ENCODE peak calls at places on chromosomes 2 and 18, in eight cellular contexts. B, M, A, T, Y, N, G and X are unnamed samples.

GRCh38 chr2:161946489-161947107 is 127.4 kb downstream of the DPP4 start:
- DNase-seq in T (no peak), A (peak), M (no peak), G (peak), N (peak), B (no peak), Y (peak), X (no peak)

GRCh38 chr2:219538488-219539294 is 4.9 kb downstream of the CHPF start:
- DNase-seq in T (no peak), G (no peak), B (no peak), M (no peak), Y (no peak), A (peak), N (no peak), X (no peak)

GRCh38 chr2:30655660-30656059 is 151.6 kb downstream of the CAPN13 start:
- DNase-seq in A (no peak), T (no peak), B (no peak), Y (no peak), M (no peak), N (no peak), G (no peak), X (no peak)

GRCh38 chr2:129069875-129070594 is 751.4 kb upstream of the HS6ST1 start:
- DNase-seq in M (no peak), Y (peak), A (no peak), G (no peak), T (no peak), B (peak), N (no peak), X (no peak)

GRCh38 chr2:54584598-54584997 is 128.5 kb downstream of the SPTBN1 start:
- DNase-seq in B (no peak), T (no peak), G (no peak), A (no peak), Y (no peak), N (no peak), M (no peak), X (no peak)

GRCh38 chr2:172253190-172254052 is 150.7 kb upstream of the DLX2 start:
- DNase-seq in N (peak), A (peak), T (peak), G (no peak), Y (no peak), B (no peak), M (no peak), X (no peak)

GRCh38 chr18:11146238-11146946 is 3.0 kb downstream of the PIEZO2 start:
- DNase-seq in G (no peak), T (no peak), A (no peak), Y (no peak), B (peak), M (no peak), N (no peak), X (no peak)

GRCh38 chr2:72023678-72024390 is 123.8 kb downstream of the CYP26B1 start:
- DNase-seq in T (no peak), G (no peak), B (no peak), M (no peak), N (no peak), Y (no peak), A (no peak), X (no peak)

GRCh38 chr2:62114564-62114963 is 81.4 kb upstream of the B3GNT2 start:
- DNase-seq in B (peak), G (no peak), Y (no peak), N (no peak), A (no peak), T (no peak), M (no peak), X (no peak)

GRCh38 chr2:237529452-237530402 is 36.6 kb upstream of the PRLH start:
- DNase-seq in Y (no peak), T (no peak), B (no peak), G (peak), N (no peak), A (no peak), M (peak), X (peak)

GRCh38 chr2:226915846-226916360 is 80.0 kb downstream of the RHBDD1 start:
- DNase-seq in Y (no peak), T (no peak), A (peak), M (no peak), N (no peak), B (no peak), G (no peak), X (no peak)

GRCh38 chr18:3931542-3932112 is 481.7 kb downstream of the TGIF1 start:
- DNase-seq in A (peak), M (no peak), G (no peak), T (no peak), B (no peak), N (no peak), Y (no peak), X (no peak)

GRCh38 chr18:79846936-79847557 is 49.3 kb downstream of the KCNG2 start:
- DNase-seq in M (no peak), B (no peak), T (no peak), A (no peak), G (no peak), N (no peak), Y (no peak), X (no peak)

GRCh38 chr18:23340661-23341060 is 112.4 kb upstream of the RIOK3 start:
- DNase-seq in T (no peak), Y (no peak), G (no peak), N (no peak), M (no peak), B (peak), A (peak), X (no peak)

GRCh38 chr2:151827564-151828142 is 568 bp downstream of the ARL5A start:
- DNase-seq in B (no peak), G (peak), T (peak), A (peak), Y (peak), M (peak), N (peak), X (no peak)

GRCh38 chr2:30296496-30296895 is 65.2 kb downstream of the LBH start:
- DNase-seq in M (no peak), A (no peak), T (no peak), G (no peak), B (no peak), Y (no peak), N (no peak), X (no peak)

GRCh38 chr2:216243026-216243425 is 129.3 kb downstream of the MARCHF4 start:
- DNase-seq in T (no peak), A (no peak), B (no peak), M (no peak), Y (no peak), N (no peak), G (no peak), X (no peak)

GRCh38 chr2:185628985-185629384 is 109.6 kb upstream of the FSIP2 start:
- DNase-seq in Y (peak), A (peak), B (no peak), M (no peak), G (no peak), N (peak), T (no peak), X (no peak)
- TF ChIP-seq CTCF in Y (no peak), A (peak), B (no peak), M (peak), G (peak), N (no peak), T (no peak), X (no peak)

GRCh38 chr2:102871707-102872106 is 109.9 kb downstream of the TMEM182 start:
- DNase-seq in N (no peak), G (no peak), T (no peak), M (no peak), A (no peak), Y (no peak), B (no peak), X (no peak)

DNA sequence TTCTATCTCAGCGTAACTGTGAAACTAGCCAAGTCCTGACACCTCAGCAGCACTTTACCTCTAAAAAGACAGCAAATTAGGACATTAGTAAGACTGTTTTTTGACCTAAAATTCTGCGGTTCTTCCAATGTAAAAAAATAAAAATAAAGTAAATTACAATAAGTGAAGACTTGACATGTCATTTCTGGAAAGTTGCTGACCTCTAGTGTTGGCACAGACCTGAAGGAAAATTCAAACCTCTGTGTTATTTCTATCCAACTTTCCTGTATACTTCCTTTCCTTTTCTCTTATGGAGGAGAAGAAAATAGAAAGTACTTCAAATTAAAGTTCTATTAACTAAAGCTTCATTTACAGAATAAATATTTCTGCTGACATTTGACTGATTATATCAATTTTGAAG is 110.6 kb downstream of the TMEM182 start:
- DNase-seq in A (peak), N (no peak), Y (no peak), G (no peak), B (no peak), T (no peak), M (no peak), X (no peak)
- TF ChIP-seq CTCF in A (no peak), N (no peak), Y (no peak), G (peak), B (no peak), T (peak), M (no peak), X (no peak)

DNA sequence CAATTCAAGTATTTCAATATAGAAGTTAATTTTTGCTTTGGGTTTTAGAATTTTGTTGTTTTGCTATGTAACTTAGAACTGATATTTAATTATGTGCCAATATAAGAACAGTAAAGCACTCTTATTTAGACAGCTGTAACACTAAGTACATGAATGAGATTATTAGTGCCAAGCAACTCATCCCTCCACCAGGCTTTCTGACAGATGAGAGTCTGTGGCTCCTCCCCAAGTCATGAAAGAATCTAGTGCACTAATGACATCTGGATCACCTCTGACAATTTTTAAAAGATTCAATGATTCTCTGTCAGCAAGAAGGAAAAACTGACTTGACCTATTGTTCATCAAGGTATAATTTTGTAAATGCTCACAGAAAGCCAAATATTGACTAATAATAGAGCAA is 67.8 kb downstream of the TMEFF2 start:
- DNase-seq in B (no peak), N (no peak), G (no peak), A (no peak), M (no peak), T (no peak), Y (no peak), X (no peak)
- TF ChIP-seq CTCF in B (no peak), N (no peak), G (no peak), A (no peak), M (no peak), T (no peak), Y (no peak), X (no peak)

GRCh38 chr2:28404086-28404485 is 11.4 kb downstream of the FOSL2 start:
- DNase-seq in M (no peak), Y (no peak), B (no peak), G (no peak), T (no peak), A (no peak), N (no peak), X (no peak)

GRCh38 chr2:28407131-28407975 is 14.7 kb downstream of the FOSL2 start:
- DNase-seq in B (no peak), G (no peak), N (no peak), M (no peak), A (no peak), Y (no peak), T (no peak), X (no peak)

GRCh38 chr2:28407976-28408690 is 15.5 kb downstream of the FOSL2 start:
- DNase-seq in G (no peak), T (no peak), M (no peak), N (no peak), B (no peak), A (no peak), Y (no peak), X (no peak)

GRCh38 chr2:28405537-28405936 is 12.9 kb downstream of the FOSL2 start:
- DNase-seq in M (no peak), Y (no peak), A (no peak), B (no peak), N (no peak), G (no peak), T (no peak), X (no peak)

GRCh38 chr2:28406276-28407096 is 13.8 kb downstream of the FOSL2 start:
- DNase-seq in B (peak), Y (no peak), T (no peak), G (no peak), N (peak), A (peak), M (no peak), X (no peak)
- TF ChIP-seq CTCF in B (no peak), Y (no peak), T (no peak), G (no peak), N (no peak), A (no peak), M (no peak), X (no peak)

GRCh38 chr2:196808281-196808680 is 874 bp downstream of the C2orf66 start:
- DNase-seq in G (no peak), Y (no peak), T (no peak), A (no peak), B (no peak), N (no peak), M (no peak), X (no peak)
- TF ChIP-seq CTCF in G (peak), Y (no peak), T (no peak), A (no peak), B (no peak), N (no peak), M (no peak), X (no peak)

GRCh38 chr2:46815121-46815802 is 100.3 kb downstream of the MCFD2 start:
- DNase-seq in A (no peak), B (no peak), N (peak), Y (no peak), T (no peak), M (no peak), G (no peak), X (no peak)
- TF ChIP-seq CTCF in A (no peak), B (no peak), N (no peak), Y (no peak), T (no peak), M (no peak), G (no peak), X (no peak)

GRCh38 chr2:22737144-22737543 is 647.8 kb upstream of the KLHL29 start:
- DNase-seq in T (no peak), Y (no peak), B (no peak), N (no peak), A (no peak), G (no peak), M (no peak), X (no peak)
- TF ChIP-seq CTCF in T (no peak), Y (no peak), B (no peak), N (no peak), A (no peak), G (peak), M (no peak), X (no peak)

GRCh38 chr2:85018049-85018447 is 47.1 kb downstream of the KCMF1 start:
- DNase-seq in G (no peak), T (no peak), Y (no peak), A (no peak), N (no peak), B (no peak), M (no peak), X (no peak)

GRCh38 chr2:85012855-85013254 is 41.9 kb downstream of the KCMF1 start:
- DNase-seq in B (no peak), T (no peak), Y (no peak), G (no peak), A (no peak), M (no peak), N (no peak), X (no peak)

GRCh38 chr2:85019121-85019520 is 48.2 kb downstream of the KCMF1 start:
- DNase-seq in G (no peak), B (no peak), A (peak), N (no peak), T (no peak), Y (no peak), M (no peak), X (no peak)

GRCh38 chr2:85017436-85018048 is 46.6 kb downstream of the KCMF1 start:
- DNase-seq in A (no peak), N (no peak), T (no peak), Y (no peak), B (no peak), M (no peak), G (no peak), X (no peak)

DNA sequence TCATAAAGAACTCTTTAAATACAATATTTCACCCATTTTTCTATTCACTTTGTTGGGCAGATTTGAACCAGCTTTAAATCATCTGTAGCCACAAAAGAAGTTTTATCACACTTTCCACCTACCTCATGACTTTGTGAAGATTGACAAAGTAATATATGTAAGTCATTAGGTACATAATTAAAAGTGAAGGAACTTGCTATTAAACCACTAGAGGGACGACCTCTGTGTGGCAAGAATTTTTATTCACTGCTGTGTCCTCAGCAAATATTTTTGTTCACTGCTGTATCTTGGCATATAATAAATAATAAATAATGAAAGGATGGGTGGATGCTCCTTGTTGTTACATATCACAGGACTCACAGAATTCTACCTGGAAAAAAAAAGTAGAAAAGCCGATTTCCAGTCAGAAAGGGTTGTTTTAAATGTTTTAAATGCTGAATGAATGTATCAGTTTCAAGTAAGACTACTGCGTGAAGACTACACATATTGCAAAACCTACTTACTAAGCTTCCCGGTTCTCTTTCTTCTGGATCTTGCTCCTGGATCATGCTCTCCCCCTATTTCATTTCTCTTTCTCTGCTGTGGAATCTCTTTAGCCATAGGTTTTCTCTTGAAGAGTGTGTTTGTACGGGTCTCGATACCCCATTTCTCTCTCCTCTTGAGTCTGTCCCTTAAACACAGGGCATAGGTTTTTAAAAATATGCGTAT is 44.8 kb downstream of the KCMF1 start:
- DNase-seq in Y (no peak), T (no peak), M (no peak), G (no peak), A (no peak), B (no peak), N (no peak), X (no peak)
- TF ChIP-seq CTCF in Y (no peak), T (no peak), M (no peak), G (peak), A (no peak), B (no peak), N (peak), X (no peak)

GRCh38 chr18:73943763-73944162 is 203.9 kb downstream of the FBXO15 start:
- DNase-seq in N (no peak), B (no peak), T (no peak), A (no peak), M (no peak), Y (no peak), G (no peak), X (no peak)
- TF ChIP-seq CTCF in N (no peak), B (no peak), T (no peak), A (no peak), M (no peak), Y (no peak), G (no peak), X (no peak)

GRCh38 chr2:74544634-74545033 is 9.1 kb downstream of the LOXL3 start:
- DNase-seq in B (no peak), A (peak), T (no peak), N (peak), Y (peak), M (no peak), G (no peak), X (no peak)
- TF ChIP-seq CTCF in B (no peak), A (peak), T (peak), N (peak), Y (no peak), M (peak), G (peak), X (peak)